ENCODE peak calls at places on chromosomes 16 and 17, in four cellular contexts. One of them, this sample, is unnamed.

GRCh38 chr16:65832679-65833078 is 533.8 kb upstream of the CDH5 start:
- DNase-seq in HFF-Myc: no peak
- DNase-seq in ACHN: no peak
- DNase-seq in mesendoderm: peak
- DNase-seq in this sample: no peak

GRCh38 chr17:66437466-66438026 is 135.1 kb downstream of the PRKCA start:
- DNase-seq in ACHN: no peak
- DNase-seq in HFF-Myc: no peak
- DNase-seq in mesendoderm: no peak
- DNase-seq in this sample: no peak

GRCh38 chr16:28491080-28491969 is 549 bp downstream of the CLN3 start:
- DNase-seq in HFF-Myc: no peak
- DNase-seq in ACHN: peak
- DNase-seq in mesendoderm: peak
- DNase-seq in this sample: peak

GRCh38 chr17:77409282-77410161 is 268.8 kb downstream of the SEC14L1 start:
- DNase-seq in ACHN: no peak
- DNase-seq in HFF-Myc: peak
- DNase-seq in mesendoderm: peak
- DNase-seq in this sample: peak

GRCh38 chr17:12995106-12995895 is 22.5 kb downstream of the ELAC2 start:
- DNase-seq in HFF-Myc: no peak
- DNase-seq in ACHN: no peak
- DNase-seq in mesendoderm: no peak
- DNase-seq in this sample: no peak

GRCh38 chr16:69567031-69567680 is 1.4 kb downstream of the NFAT5 start:
- DNase-seq in HFF-Myc: no peak
- DNase-seq in ACHN: peak
- DNase-seq in mesendoderm: peak
- DNase-seq in this sample: no peak

GRCh38 chr16:754208-755097 is 6.1 kb upstream of the MSLN start:
- DNase-seq in mesendoderm: no peak
- DNase-seq in HFF-Myc: no peak
- DNase-seq in ACHN: no peak
- DNase-seq in this sample: no peak

GRCh38 chr17:3935140-3935542 is 18.9 kb upstream of the P2RX1 start:
- DNase-seq in mesendoderm: peak
- DNase-seq in HFF-Myc: no peak
- DNase-seq in ACHN: peak
- DNase-seq in this sample: peak

GRCh38 chr17:17685775-17686291 is 4.6 kb downstream of the RAI1 start:
- DNase-seq in mesendoderm: peak
- DNase-seq in ACHN: peak
- DNase-seq in HFF-Myc: peak
- DNase-seq in this sample: peak

GRCh38 chr17:15942207-15942833 is 2.6 kb upstream of the ADORA2B start:
- DNase-seq in HFF-Myc: no peak
- DNase-seq in mesendoderm: no peak
- DNase-seq in ACHN: no peak
- DNase-seq in this sample: no peak